ENCODE peak calls at places on chromosomes 16 and 17, in six cellular contexts. A is heart left ventricle; M is A549; C is effector memory CD4-positive, alpha-beta T cell; H is A673; T is Peyer's patch. S is an unnamed sample.

GRCh38 chr16:65445313-65446260 is 323.7 kb upstream of the CDH11 start:
- DNase-seq in A (no peak), M (no peak), C (no peak), H (no peak), T (no peak), S (no peak)

GRCh38 chr16:12187939-12188673 is 211.6 kb downstream of the SNX29 start:
- DNase-seq in A (no peak), M (no peak), C (no peak), H (no peak), T (no peak), S (no peak)

GRCh38 chr16:5011637-5012036 is 22.1 kb downstream of the NAGPA start:
- DNase-seq in A (no peak), M (no peak), C (no peak), H (no peak), T (no peak), S (no peak)

GRCh38 chr16:29813644-29814562 is 1.9 kb downstream of the PRRT2 start:
- DNase-seq in A (no peak), M (no peak), C (no peak), H (no peak), T (no peak), S (no peak)

GRCh38 chr16:466651-467050 is 41.2 kb downstream of the RAB11FIP3 start:
- DNase-seq in A (no peak), M (no peak), C (no peak), H (no peak), T (no peak), S (no peak)

GRCh38 chr16:70421473-70422311 is 17.2 kb downstream of the ST3GAL2 start:
- DNase-seq in A (no peak), M (no peak), C (no peak), H (no peak), T (no peak), S (no peak)

GRCh38 chr16:1884155-1884760 is 12.3 kb upstream of the MEIOB start:
- DNase-seq in A (no peak), M (peak; percentile 72), C (no peak), H (peak; percentile 56), T (no peak), S (no peak)

GRCh38 chr16:88069397-88070168 is 118.3 kb downstream of the BANP start:
- DNase-seq in A (peak; percentile 50), M (no peak), C (no peak), H (no peak), T (peak; percentile 93), S (no peak)

GRCh38 chr16:15796885-15797284 is 59.9 kb downstream of the MYH11 start:
- DNase-seq in A (no peak), M (no peak), C (no peak), H (no peak), T (no peak), S (no peak)

GRCh38 chr16:20084624-20085226 is 11.0 kb upstream of the GPR139 start:
- DNase-seq in A (no peak), M (no peak), C (no peak), H (peak; percentile 6), T (no peak), S (no peak)

GRCh38 chr16:27428035-27428785 is 26.2 kb downstream of the IL21R start:
- DNase-seq in A (no peak), M (no peak), C (no peak), H (no peak), T (no peak), S (peak; percentile 7)

GRCh38 chr16:27426423-27427408 is 24.7 kb downstream of the IL21R start:
- DNase-seq in A (no peak), M (no peak), C (peak; percentile 71), H (peak; percentile 60), T (peak; percentile 83), S (peak; percentile 80)

GRCh38 chr16:27427538-27427937 is 25.6 kb downstream of the IL21R start:
- DNase-seq in A (no peak), M (no peak), C (no peak), H (no peak), T (no peak), S (no peak)

GRCh38 chr16:27424772-27425498 is 23.0 kb downstream of the IL21R start:
- DNase-seq in A (no peak), M (no peak), C (no peak), H (no peak), T (peak; percentile 6), S (no peak)

DNA sequence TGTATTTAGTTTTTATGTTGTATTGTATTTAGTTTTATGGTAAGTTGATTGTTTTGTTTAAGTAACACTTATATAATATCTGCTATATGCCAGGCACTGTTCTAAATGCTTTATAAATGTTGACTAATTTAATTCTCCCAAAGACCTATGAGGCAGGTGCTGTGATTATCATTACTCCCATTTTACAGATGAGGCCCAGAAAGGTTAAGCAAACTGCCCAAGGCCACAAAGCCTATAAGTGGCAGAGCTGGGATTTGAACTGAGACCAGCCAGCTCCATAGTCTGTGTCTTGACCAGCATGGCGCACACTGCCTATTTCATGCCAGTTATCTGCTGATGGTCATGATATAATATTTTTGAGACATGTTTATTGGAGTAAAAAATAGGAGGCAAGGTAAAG is 24.0 kb downstream of the IL21R start:
- DNase-seq in A (no peak), M (no peak), C (no peak), H (no peak), T (no peak), S (no peak)
- H3K27ac ChIP-seq in A (no peak overlapping the region), M (no peak overlapping the region), C (no peak overlapping the region), H (no peak overlapping the region), T (no peak overlapping the region), S (no peak overlapping the region)

DNA sequence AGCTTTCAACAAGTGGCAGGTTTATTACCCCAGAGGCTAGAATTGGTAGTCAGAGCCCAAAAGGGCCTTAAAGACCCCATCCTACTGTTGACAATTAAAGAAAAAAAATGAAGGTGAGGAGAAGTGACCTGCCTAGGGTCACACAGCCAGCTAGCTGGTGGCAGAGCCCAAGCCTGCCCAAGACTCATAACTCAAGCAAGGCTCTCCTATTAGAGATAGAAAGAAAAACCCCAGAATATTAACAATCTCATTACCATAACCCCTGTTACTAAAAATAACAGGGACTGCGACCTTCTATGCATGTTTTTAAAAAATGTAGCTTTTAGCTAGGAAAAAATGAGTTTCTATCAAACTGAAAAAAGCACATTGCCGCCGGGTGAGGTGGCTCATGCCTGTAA is 14.0 kb downstream of the HSPB9 start:
- DNase-seq in A (no peak), M (no peak), C (no peak), H (no peak), T (no peak), S (no peak)
- H3K27ac ChIP-seq in A (peak overlapping the region; percentile 76), M (no peak overlapping the region), C (no peak overlapping the region), H (no peak overlapping the region), T (peak overlapping the region; percentile 86), S (no peak overlapping the region)

DNA sequence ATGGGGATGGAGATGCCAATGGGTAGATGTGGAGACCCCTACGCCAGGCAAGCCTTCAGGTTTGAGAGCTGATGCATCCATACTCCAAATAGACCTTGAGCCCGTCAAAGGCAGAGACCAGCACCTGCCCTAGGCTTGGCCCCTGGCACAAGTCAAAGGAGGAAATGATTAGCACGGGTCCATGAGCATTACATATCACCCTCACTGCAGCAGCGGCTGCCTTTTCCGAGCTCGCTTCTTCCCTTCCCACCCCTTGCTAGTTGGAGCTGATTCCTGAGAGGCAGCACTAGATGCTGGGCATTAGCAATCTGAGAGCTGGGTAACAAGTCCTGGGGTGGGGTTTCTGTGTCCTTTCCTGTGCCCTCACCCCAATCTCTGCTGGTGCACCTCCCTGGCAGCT is 3.2 kb downstream of the CDRT4 start:
- DNase-seq in A (no peak), M (no peak), C (no peak), H (no peak), T (no peak), S (no peak)
- H3K27ac ChIP-seq in A (peak overlapping the region; percentile 72), M (no peak overlapping the region), C (no peak overlapping the region), H (no peak overlapping the region), T (peak overlapping the region; percentile 26), S (no peak overlapping the region)

DNA sequence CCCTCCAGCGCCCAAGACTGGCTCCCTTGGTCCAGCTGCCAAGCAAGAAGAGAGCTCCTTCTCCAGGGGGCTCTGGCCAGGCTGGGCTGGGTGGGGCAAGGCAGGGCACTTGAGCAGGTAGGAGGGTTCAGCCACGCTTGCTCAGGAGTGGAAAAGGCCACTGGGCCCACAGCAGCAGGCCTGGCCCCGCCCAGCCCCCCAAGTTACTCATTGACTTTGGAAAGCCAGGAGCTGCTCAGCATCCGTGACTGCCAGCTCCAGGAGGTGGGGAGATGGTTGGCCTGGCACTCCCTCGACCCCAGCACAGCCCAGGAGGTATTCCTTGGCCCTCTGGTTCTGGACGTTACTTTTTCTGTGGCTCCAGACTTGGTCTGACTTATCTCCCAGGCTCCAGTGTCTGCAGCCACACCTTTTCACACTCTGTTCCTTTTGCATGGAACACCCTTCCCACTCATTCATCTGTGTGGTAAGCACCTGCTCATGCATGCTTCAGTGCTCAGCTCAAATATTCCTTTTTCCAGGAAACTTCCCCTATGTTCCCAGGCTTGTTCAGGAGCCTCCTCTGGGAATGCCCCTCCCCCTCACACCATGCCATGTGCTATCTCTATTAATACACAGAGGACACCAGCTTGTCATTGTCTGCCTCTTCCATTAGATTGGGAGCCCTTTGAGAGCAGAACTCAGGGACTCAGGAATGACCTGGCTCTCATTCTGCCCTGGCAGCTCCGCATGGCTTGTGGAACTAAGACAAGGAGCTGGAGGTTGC is at the start of gene CDH16:
- DNase-seq in A (no peak), M (no peak), C (no peak), H (no peak), T (no peak), S (no peak)
- H3K27ac ChIP-seq in A (peak within 1 kb of the TSS; percentile 91), M (peak within 1 kb of the TSS; percentile 62), C (no peak within 1 kb of the TSS), H (no peak within 1 kb of the TSS), T (peak within 1 kb of the TSS; percentile 30), S (no peak within 1 kb of the TSS)

DNA sequence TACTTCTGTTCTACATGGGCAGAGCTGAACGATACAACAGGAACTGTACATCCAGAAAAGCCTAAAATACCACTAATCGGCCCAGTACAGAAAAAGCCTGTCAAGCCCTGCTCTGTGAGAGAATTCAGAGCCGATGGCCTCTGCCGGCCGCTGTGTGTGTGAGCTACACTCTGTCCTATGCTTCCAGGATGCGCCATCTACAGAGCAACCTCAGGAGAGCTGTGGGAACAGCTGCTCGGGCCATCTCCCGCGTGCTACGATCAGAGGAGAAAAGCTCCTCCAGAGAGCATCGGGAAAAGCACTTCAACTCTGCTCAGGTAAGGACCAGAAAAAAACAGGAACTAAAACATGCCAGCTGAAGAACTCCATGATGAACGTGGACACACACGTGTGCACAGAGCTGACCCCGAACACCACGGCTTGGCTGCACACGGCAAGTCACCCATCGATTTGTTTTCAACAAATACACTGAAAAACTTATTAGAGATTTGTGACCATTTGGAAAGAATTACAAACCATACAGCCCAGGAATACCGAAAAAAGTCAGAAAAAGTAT is 115.9 kb downstream of the ANKRD11 start:
- DNase-seq in A (no peak), M (no peak), C (no peak), H (no peak), T (peak; percentile 25), S (no peak)
- H3K27ac ChIP-seq in A (peak overlapping the region; percentile 43), M (no peak overlapping the region), C (no peak overlapping the region), H (no peak overlapping the region), T (peak overlapping the region; percentile 28), S (no peak overlapping the region)